ENCODE peak calls at places on chromosome 14, in eight cellular contexts. One of them, this sample, is unnamed. For H3K4me1, the result is how much of the 10 kb centered on the place peaks cover.

GRCh38 chr14:93091666-93092065 is 24.1 kb downstream of the ITPK1 start:
- DNase-seq in K562: no peak
- DNase-seq in spleen: no peak
- DNase-seq in GM23338: no peak
- DNase-seq in stomach: no peak
- DNase-seq in sigmoid colon: no peak
- DNase-seq in SK-N-SH: no peak
- DNase-seq in HCT116: no peak
- DNase-seq in this sample: no peak

GRCh38 chr14:21521526-21521925 is 4.6 kb downstream of the SALL2 start:
- DNase-seq in GM23338: no peak
- DNase-seq in K562: no peak
- DNase-seq in stomach: no peak
- DNase-seq in sigmoid colon: no peak
- DNase-seq in spleen: no peak
- DNase-seq in HCT116: no peak
- DNase-seq in SK-N-SH: no peak
- DNase-seq in this sample: no peak

GRCh38 chr14:65620195-65620594 is 207.7 kb downstream of the FUT8 start:
- DNase-seq in stomach: no peak
- DNase-seq in SK-N-SH: no peak
- DNase-seq in GM23338: no peak
- DNase-seq in sigmoid colon: no peak
- DNase-seq in HCT116: no peak
- DNase-seq in spleen: no peak
- DNase-seq in K562: no peak
- DNase-seq in this sample: no peak

GRCh38 chr14:31090872-31091764 is 64.9 kb upstream of the STRN3 start:
- DNase-seq in HCT116: no peak
- DNase-seq in SK-N-SH: no peak
- DNase-seq in sigmoid colon: peak
- DNase-seq in K562: no peak
- DNase-seq in stomach: no peak
- DNase-seq in spleen: no peak
- DNase-seq in GM23338: no peak
- DNase-seq in this sample: no peak

GRCh38 chr14:64974563-64974962 is 2.4 kb upstream of the RAB15 start:
- DNase-seq in SK-N-SH: no peak
- DNase-seq in spleen: no peak
- DNase-seq in sigmoid colon: no peak
- DNase-seq in HCT116: no peak
- DNase-seq in K562: no peak
- DNase-seq in GM23338: peak
- DNase-seq in stomach: no peak
- DNase-seq in this sample: no peak

GRCh38 chr14:69045857-69046351 is 66.8 kb upstream of the ACTN1 start:
- DNase-seq in HCT116: no peak
- DNase-seq in spleen: no peak
- DNase-seq in stomach: no peak
- DNase-seq in sigmoid colon: no peak
- DNase-seq in GM23338: peak
- DNase-seq in SK-N-SH: no peak
- DNase-seq in K562: no peak
- DNase-seq in this sample: no peak

GRCh38 chr14:72706485-72706884 is 187.4 kb downstream of the DPF3 start:
- DNase-seq in SK-N-SH: no peak
- DNase-seq in stomach: no peak
- DNase-seq in K562: no peak
- DNase-seq in GM23338: no peak
- DNase-seq in HCT116: no peak
- DNase-seq in sigmoid colon: no peak
- DNase-seq in spleen: no peak
- DNase-seq in this sample: no peak

GRCh38 chr14:20613094-20614037 is 22.2 kb upstream of the RNASE12 start:
- DNase-seq in spleen: peak
- DNase-seq in GM23338: peak
- DNase-seq in stomach: peak
- DNase-seq in sigmoid colon: peak
- DNase-seq in K562: peak
- DNase-seq in HCT116: peak
- DNase-seq in SK-N-SH: peak
- DNase-seq in this sample: peak

GRCh38 chr14:105485720-105486332 is 860 bp upstream of the CRIP1 start:
- DNase-seq in stomach: no peak
- DNase-seq in HCT116: no peak
- DNase-seq in spleen: no peak
- DNase-seq in K562: peak
- DNase-seq in SK-N-SH: peak
- DNase-seq in sigmoid colon: no peak
- DNase-seq in GM23338: peak
- DNase-seq in this sample: no peak

GRCh38 chr14:98444077-98444476 is 827.9 kb downstream of the BCL11B start:
- DNase-seq in K562: no peak
- DNase-seq in spleen: no peak
- DNase-seq in HCT116: no peak
- DNase-seq in stomach: no peak
- DNase-seq in SK-N-SH: no peak
- DNase-seq in GM23338: no peak
- DNase-seq in sigmoid colon: no peak
- DNase-seq in this sample: no peak

GRCh38 chr14:35347323-35348043 is 55.3 kb downstream of the PSMA6 start:
- DNase-seq in sigmoid colon: peak
- DNase-seq in spleen: no peak
- DNase-seq in stomach: no peak
- DNase-seq in K562: no peak
- DNase-seq in GM23338: peak
- DNase-seq in SK-N-SH: peak
- DNase-seq in HCT116: no peak
- DNase-seq in this sample: no peak

GRCh38 chr14:90578283-90578985 is 181.6 kb downstream of the CALM1 start:
- DNase-seq in SK-N-SH: peak
- DNase-seq in spleen: peak
- DNase-seq in sigmoid colon: no peak
- DNase-seq in stomach: no peak
- DNase-seq in HCT116: no peak
- DNase-seq in GM23338: no peak
- DNase-seq in K562: no peak
- DNase-seq in this sample: no peak

GRCh38 chr14:49480053-49480452 is 106.1 kb downstream of the RPS29 start:
- DNase-seq in spleen: no peak
- DNase-seq in sigmoid colon: no peak
- DNase-seq in K562: no peak
- DNase-seq in stomach: no peak
- DNase-seq in HCT116: no peak
- DNase-seq in SK-N-SH: no peak
- DNase-seq in GM23338: no peak
- DNase-seq in this sample: no peak

GRCh38 chr14:92039073-92039719 is 663 bp downstream of the TRIP11 start:
- DNase-seq in spleen: no peak
- DNase-seq in HCT116: peak
- DNase-seq in sigmoid colon: no peak
- DNase-seq in SK-N-SH: peak
- DNase-seq in K562: peak
- DNase-seq in stomach: no peak
- DNase-seq in GM23338: peak
- DNase-seq in this sample: no peak

GRCh38 chr14:67622675-67623074 is 3.0 kb downstream of the ARG2 start:
- DNase-seq in sigmoid colon: peak
- DNase-seq in SK-N-SH: no peak
- DNase-seq in stomach: no peak
- DNase-seq in spleen: no peak
- DNase-seq in K562: peak
- DNase-seq in GM23338: peak
- DNase-seq in HCT116: no peak
- DNase-seq in this sample: no peak

GRCh38 chr14:104350463-104351185 is 212.2 kb downstream of the KIF26A start:
- DNase-seq in spleen: no peak
- DNase-seq in HCT116: no peak
- DNase-seq in GM23338: no peak
- DNase-seq in stomach: peak
- DNase-seq in SK-N-SH: peak
- DNase-seq in K562: no peak
- DNase-seq in sigmoid colon: peak
- DNase-seq in this sample: no peak

GRCh38 chr14:70907996-70908917 is 998 bp downstream of the PCNX1 start:
- DNase-seq in GM23338: peak
- DNase-seq in HCT116: no peak
- DNase-seq in SK-N-SH: peak
- DNase-seq in sigmoid colon: peak
- DNase-seq in spleen: peak
- DNase-seq in K562: peak
- DNase-seq in stomach: peak
- DNase-seq in this sample: no peak
- H3K4me1 ChIP-seq in GM23338: under half
- H3K4me1 ChIP-seq in HCT116: under half
- H3K4me1 ChIP-seq in SK-N-SH: under half
- H3K4me1 ChIP-seq in sigmoid colon: half or more
- H3K4me1 ChIP-seq in spleen: half or more
- H3K4me1 ChIP-seq in K562: under half
- H3K4me1 ChIP-seq in stomach: under half
- H3K4me1 ChIP-seq in this sample: under half

GRCh38 chr14:24181251-24182077 is 7.2 kb downstream of the IPO4 start:
- DNase-seq in K562: no peak
- DNase-seq in SK-N-SH: no peak
- DNase-seq in GM23338: no peak
- DNase-seq in sigmoid colon: no peak
- DNase-seq in stomach: no peak
- DNase-seq in HCT116: no peak
- DNase-seq in spleen: peak
- DNase-seq in this sample: no peak

GRCh38 chr14:24178399-24179178 is 6.7 kb downstream of the REC8 start:
- DNase-seq in K562: no peak
- DNase-seq in stomach: no peak
- DNase-seq in SK-N-SH: no peak
- DNase-seq in GM23338: no peak
- DNase-seq in spleen: peak
- DNase-seq in sigmoid colon: no peak
- DNase-seq in HCT116: no peak
- DNase-seq in this sample: no peak

GRCh38 chr14:24182110-24182882 is 6.3 kb downstream of the IPO4 start:
- DNase-seq in K562: no peak
- DNase-seq in spleen: peak
- DNase-seq in GM23338: no peak
- DNase-seq in SK-N-SH: no peak
- DNase-seq in HCT116: no peak
- DNase-seq in stomach: no peak
- DNase-seq in sigmoid colon: no peak
- DNase-seq in this sample: no peak

GRCh38 chr14:24179294-24179960 is 7.5 kb downstream of the REC8 start:
- DNase-seq in SK-N-SH: no peak
- DNase-seq in K562: no peak
- DNase-seq in GM23338: no peak
- DNase-seq in HCT116: no peak
- DNase-seq in stomach: no peak
- DNase-seq in spleen: peak
- DNase-seq in sigmoid colon: no peak
- DNase-seq in this sample: no peak

GRCh38 chr14:24179961-24180726 is 8.3 kb downstream of the REC8 start:
- DNase-seq in sigmoid colon: no peak
- DNase-seq in stomach: no peak
- DNase-seq in HCT116: no peak
- DNase-seq in K562: no peak
- DNase-seq in spleen: peak
- DNase-seq in SK-N-SH: no peak
- DNase-seq in GM23338: no peak
- DNase-seq in this sample: no peak
- H3K27ac ChIP-seq in sigmoid colon: peak
- H3K27ac ChIP-seq in stomach: peak
- H3K27ac ChIP-seq in HCT116: no peak
- H3K27ac ChIP-seq in K562: no peak
- H3K27ac ChIP-seq in spleen: no peak
- H3K27ac ChIP-seq in SK-N-SH: peak
- H3K27ac ChIP-seq in GM23338: no peak
- H3K27ac ChIP-seq in this sample: no peak

DNA sequence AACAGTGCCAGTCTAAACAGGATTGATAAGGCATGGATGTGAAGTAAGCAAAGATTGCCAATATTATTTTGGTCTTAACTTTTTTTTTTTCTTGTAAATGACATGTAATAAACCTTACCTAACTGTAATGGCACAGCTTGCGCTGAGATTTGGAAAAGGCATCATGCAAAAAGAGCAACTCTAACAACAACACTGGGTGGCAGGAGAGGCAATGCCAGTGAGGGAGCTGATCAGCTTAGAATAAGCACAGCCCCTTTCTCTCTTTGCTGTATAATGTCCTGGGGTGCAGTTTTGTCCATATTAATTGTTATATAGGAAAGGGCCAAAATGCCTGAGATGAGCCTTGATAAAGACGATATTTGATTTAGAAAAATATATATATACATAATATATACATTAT is 1589.7 kb upstream of the FLRT2 start:
- DNase-seq in GM23338: peak
- DNase-seq in spleen: no peak
- DNase-seq in SK-N-SH: no peak
- DNase-seq in sigmoid colon: no peak
- DNase-seq in HCT116: no peak
- DNase-seq in stomach: no peak
- DNase-seq in K562: no peak
- DNase-seq in this sample: no peak
- TF ChIP-seq POLR2AphosphoS5 in GM23338: no peak
- TF ChIP-seq POLR2AphosphoS5 in spleen: no peak
- TF ChIP-seq POLR2AphosphoS5 in SK-N-SH: no peak
- TF ChIP-seq POLR2AphosphoS5 in sigmoid colon: no peak
- TF ChIP-seq POLR2AphosphoS5 in HCT116: no peak
- TF ChIP-seq POLR2AphosphoS5 in stomach: no peak
- TF ChIP-seq POLR2AphosphoS5 in K562: no peak
- TF ChIP-seq POLR2AphosphoS5 in this sample: no peak

GRCh38 chr14:59302313-59302712 is 113.8 kb downstream of the DAAM1 start:
- DNase-seq in GM23338: no peak
- DNase-seq in sigmoid colon: no peak
- DNase-seq in stomach: no peak
- DNase-seq in K562: no peak
- DNase-seq in spleen: no peak
- DNase-seq in SK-N-SH: no peak
- DNase-seq in HCT116: no peak
- DNase-seq in this sample: no peak
- H3K4me1 ChIP-seq in GM23338: under half
- H3K4me1 ChIP-seq in sigmoid colon: under half
- H3K4me1 ChIP-seq in stomach: under half
- H3K4me1 ChIP-seq in K562: under half
- H3K4me1 ChIP-seq in spleen: under half
- H3K4me1 ChIP-seq in SK-N-SH: under half
- H3K4me1 ChIP-seq in HCT116: under half
- H3K4me1 ChIP-seq in this sample: under half

This sample was measured in Panc1.